ENCODE peak calls at places on chromosomes 11 and 22, in four cellular contexts. A is fibroblast of lung; X is CD8-positive, alpha-beta T cell; L is H1. H is an unnamed sample.
A peak's percentile ranks its signal among the peaks of the same experiment; 100 is the strongest.

GRCh38 chr11:102603576-102603975 is 21.6 kb downstream of the MMP20 start:
- DNase-seq in L (no peak), A (no peak), X (no peak), H (no peak)

GRCh38 chr11:5809905-5810792 is 1.4 kb downstream of the OR52N2 start:
- DNase-seq in X (no peak), A (no peak), L (no peak), H (no peak)

GRCh38 chr11:75500742-75501141 is 25.0 kb downstream of the GDPD5 start:
- DNase-seq in L (no peak), A (no peak), X (no peak), H (no peak)

GRCh38 chr11:93935826-93936225 is 85.3 kb upstream of the HEPHL1 start:
- DNase-seq in L (no peak), X (no peak), A (no peak), H (no peak)

GRCh38 chr22:31583861-31584485 is 78.0 kb downstream of the PISD start:
- DNase-seq in A (peak; percentile 36), X (no peak), L (no peak), H (no peak)

GRCh38 chr11:105829084-105829483 is 193.0 kb downstream of the MSANTD4 start:
- DNase-seq in L (no peak), X (no peak), A (no peak), H (no peak)

GRCh38 chr11:73415854-73416615 is 39.8 kb downstream of the RELT start:
- DNase-seq in X (no peak), L (no peak), A (no peak), H (peak; percentile 57)

GRCh38 chr11:995752-996420 is 40.6 kb downstream of the MUC6 start:
- DNase-seq in X (no peak), L (no peak), A (peak; percentile 9), H (no peak)

GRCh38 chr11:73154178-73154577 is 12.1 kb upstream of the FCHSD2 start:
- DNase-seq in X (peak; percentile 45), A (no peak), L (no peak), H (no peak)

GRCh38 chr11:126145954-126146353 is 65.5 kb downstream of the RPUSD4 start:
- DNase-seq in A (no peak), L (no peak), X (no peak), H (no peak)

GRCh38 chr22:39932166-39932565 is 28.0 kb upstream of the TMA7B start:
- DNase-seq in L (no peak), X (no peak), A (no peak), H (no peak)
- H3K4me3 ChIP-seq in L (no peak overlapping the region), X (no peak overlapping the region), A (no peak overlapping the region), H (no peak overlapping the region)

DNA sequence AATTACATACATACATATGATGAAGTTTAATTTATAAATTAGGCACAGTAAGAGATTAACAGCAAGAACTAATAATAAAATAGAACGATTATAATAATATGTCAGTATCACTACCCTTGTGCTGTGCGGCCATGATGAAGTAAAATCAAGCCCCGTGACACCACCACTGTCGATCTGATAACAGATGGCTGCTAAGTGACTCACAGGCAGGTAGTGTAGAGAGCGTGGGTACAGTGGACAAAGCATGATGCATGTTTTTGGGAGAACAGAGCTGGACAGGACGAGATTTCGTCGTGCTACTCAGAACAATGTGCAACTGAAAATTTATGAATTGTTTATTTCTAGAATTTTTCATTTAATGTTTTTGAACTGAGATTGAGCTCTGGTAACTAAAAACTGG is 108.4 kb upstream of the TIMP3 start:
- DNase-seq in L (no peak), A (no peak), X (no peak), H (no peak)
- H3K4me1 ChIP-seq in L (no peaks in the 10 kb centered on the region), A (peaks cover 12% of the 10 kb centered on the region), X (no peaks in the 10 kb centered on the region), H (no peaks in the 10 kb centered on the region)

GRCh38 chr11:50412832-50413231 is 380.2 kb downstream of the OR4C45 start:
- DNase-seq in X (no peak), A (no peak), L (no peak), H (no peak)
- H3K9me3 ChIP-seq in X (no peaks in the 10 kb centered on the region), A (no peaks in the 10 kb centered on the region), L (peaks cover 59% of the 10 kb centered on the region), H (peaks cover 2% of the 10 kb centered on the region)

GRCh38 chr11:119258983-119259382 is 52.8 kb downstream of the CBL start:
- DNase-seq in L (no peak), A (no peak), X (no peak), H (no peak)

GRCh38 chr11:119263352-119263940 is 53.5 kb downstream of the MCAM start:
- DNase-seq in X (no peak), L (no peak), A (no peak), H (no peak)

GRCh38 chr11:119266517-119267255 is 50.2 kb downstream of the MCAM start:
- DNase-seq in A (no peak), X (no peak), L (no peak), H (no peak)

GRCh38 chr11:119266063-119266462 is 50.9 kb downstream of the MCAM start:
- DNase-seq in X (no peak), L (no peak), A (no peak), H (no peak)

GRCh38 chr11:119262668-119263351 is 54.1 kb downstream of the MCAM start:
- DNase-seq in L (no peak), X (no peak), A (peak; percentile 28), H (no peak)
- H3K4me3 ChIP-seq in L (no peak overlapping the region), X (no peak overlapping the region), A (no peak overlapping the region), H (no peak overlapping the region)

DNA sequence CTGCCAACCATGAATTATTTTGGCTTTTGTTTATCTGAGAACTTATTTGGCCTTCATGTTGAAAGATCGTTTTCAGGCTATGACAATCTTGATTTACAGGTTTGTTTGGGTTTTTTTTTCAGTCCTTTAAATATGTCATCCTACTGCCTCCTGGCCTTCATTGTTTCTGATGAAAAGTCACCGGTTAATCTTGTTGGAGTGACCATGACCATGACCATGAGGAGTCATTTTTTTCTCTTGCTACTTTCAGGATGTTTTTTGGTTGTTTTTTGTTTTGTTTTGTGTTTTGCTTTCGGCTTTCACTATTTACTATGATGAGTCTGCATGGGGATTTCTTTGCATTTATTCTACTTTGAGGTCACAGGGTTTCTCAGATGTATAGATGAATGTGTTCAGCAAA is 81.6 kb downstream of the BRD1 start:
- DNase-seq in X (no peak), L (no peak), A (no peak), H (no peak)
- H3K4me1 ChIP-seq in X (no peaks in the 10 kb centered on the region), L (no peaks in the 10 kb centered on the region), A (no peaks in the 10 kb centered on the region), H (no peaks in the 10 kb centered on the region)

GRCh38 chr11:134392953-134393615 is 19.0 kb downstream of the B3GAT1 start:
- DNase-seq in L (no peak), X (no peak), A (no peak), H (no peak)
- H3K9me3 ChIP-seq in L (no peaks in the 10 kb centered on the region), X (no peaks in the 10 kb centered on the region), A (no peaks in the 10 kb centered on the region), H (no peaks in the 10 kb centered on the region)

DNA sequence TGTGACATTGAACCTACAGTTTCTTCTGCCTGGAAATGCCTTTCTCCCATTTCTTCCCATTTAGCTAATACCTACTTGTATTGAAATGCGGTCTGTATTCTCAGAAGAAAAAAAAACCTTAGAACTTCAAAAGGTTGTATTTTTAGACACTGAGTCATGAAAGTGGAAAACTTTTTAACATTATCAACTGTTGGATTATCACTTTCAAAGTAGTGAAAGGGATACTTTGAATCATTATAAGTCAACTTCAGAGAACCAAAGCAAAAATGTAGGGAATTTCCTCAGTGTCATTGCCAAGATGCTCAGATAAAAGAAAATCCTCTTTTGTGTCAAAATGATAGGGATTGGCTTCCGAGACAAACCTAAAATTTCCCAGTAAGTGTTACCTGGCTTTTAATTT is 6.6 kb downstream of the HOATZ start:
- DNase-seq in X (no peak), A (no peak), L (no peak), H (no peak)
- H3K4me3 ChIP-seq in X (no peak overlapping the region), A (no peak overlapping the region), L (no peak overlapping the region), H (no peak overlapping the region)